ENCODE peak calls at places on chromosomes 3 and 15, in seven cellular contexts. Q is OCI-LY7, D is germinal center, X is HTR-8/SVneo, G is 8988T, R is A549, E is sigmoid colon. U is an unnamed sample.

GRCh38 chr3:44240061-44240460 is 1.6 kb upstream of the TOPAZ1 start:
- DNase-seq in Q (no peak), D (no peak), X (no peak), G (no peak), R (no peak), E (no peak), U (no peak)

GRCh38 chr15:67801142-67801541 is 24.2 kb upstream of the SKOR1 start:
- DNase-seq in Q (no peak), D (no peak), X (no peak), G (no peak), R (no peak), E (no peak), U (no peak)

GRCh38 chr15:54660356-54660755 is 536.4 kb downstream of the RSL24D1 start:
- DNase-seq in Q (no peak), D (no peak), X (no peak), G (no peak), R (no peak), E (no peak), U (no peak)

GRCh38 chr3:171088496-171088895 is 62.0 kb upstream of the SLC2A2 start:
- DNase-seq in Q (no peak), D (no peak), X (no peak), G (no peak), R (no peak), E (no peak), U (no peak)

GRCh38 chr15:76012021-76012551 is at the start of gene NRG4:
- DNase-seq in Q (no peak), D (no peak), X (no peak), G (no peak), R (peak), E (no peak), U (peak)

GRCh38 chr3:51282931-51283330 is 102.2 kb upstream of the MANF start:
- DNase-seq in Q (no peak), D (no peak), X (no peak), G (no peak), R (no peak), E (no peak), U (no peak)

GRCh38 chr3:169179193-169180122 is 484.1 kb downstream of the MECOM start:
- DNase-seq in Q (no peak), D (no peak), X (no peak), G (no peak), R (no peak), E (no peak), U (no peak)

GRCh38 chr15:77634266-77634962 is 1.7 kb upstream of the LINGO1 start:
- DNase-seq in Q (peak), D (peak), X (no peak), G (no peak), R (peak), E (peak), U (peak)

GRCh38 chr3:188742755-188743549 is 428.8 kb upstream of the TPRG1 start:
- DNase-seq in Q (no peak), D (no peak), X (no peak), G (no peak), R (no peak), E (no peak), U (no peak)

GRCh38 chr3:175002732-175003143 is 143.6 kb downstream of the NAALADL2 start:
- DNase-seq in Q (no peak), D (no peak), X (peak), G (no peak), R (no peak), E (no peak), U (no peak)

GRCh38 chr3:178295257-178295912 is 240.9 kb upstream of the KCNMB2 start:
- DNase-seq in Q (no peak), D (no peak), X (peak), G (no peak), R (no peak), E (no peak), U (no peak)

GRCh38 chr3:129031476-129032215 is 28.9 kb upstream of the GP9 start:
- DNase-seq in Q (no peak), D (no peak), X (no peak), G (no peak), R (no peak), E (no peak), U (no peak)

GRCh38 chr15:41934843-41935242 is 37.5 kb downstream of the EHD4 start:
- DNase-seq in Q (peak), D (peak), X (peak), G (peak), R (no peak), E (peak), U (peak)

GRCh38 chr15:88258021-88258641 is 1.6 kb upstream of the NTRK3 start:
- DNase-seq in Q (peak), D (no peak), X (no peak), G (no peak), R (peak), E (no peak), U (peak)

GRCh38 chr3:108322352-108322751 is 26.0 kb downstream of the HHLA2 start:
- DNase-seq in Q (peak), D (no peak), X (no peak), G (no peak), R (no peak), E (no peak), U (no peak)